ENCODE peak calls at places on chromosomes 7 and 10, in eight cellular contexts. One of them, this sample, is unnamed.

GRCh38 chr10:72272689-72273409 is 875 bp upstream of the DDIT4 start:
- DNase-seq in astrocyte of the spinal cord: peak; percentile 98
- DNase-seq in naive thymus-derived CD8-positive, alpha-beta T cell: no peak
- DNase-seq in stimulated activated CD8-positive, alpha-beta memory T cell treated with anti-CD3 and anti-CD28 coated beads, Interleukin-12 subunit alpha, Interleukin-12 subunit beta, amount 100 ng/mL, for 4 hours: no peak
- DNase-seq in Jurkat, Clone E6-1: no peak
- DNase-seq in CD4-positive, alpha-beta T cell: no peak
- DNase-seq in iPS DF 19.7: no peak
- DNase-seq in aorta: peak; percentile 95
- DNase-seq in this sample: no peak

GRCh38 chr10:21807162-21807561 is 196.4 kb downstream of the DNAJC1 start:
- DNase-seq in CD4-positive, alpha-beta T cell: no peak
- DNase-seq in aorta: no peak
- DNase-seq in astrocyte of the spinal cord: no peak
- DNase-seq in Jurkat, Clone E6-1: peak; percentile 20
- DNase-seq in iPS DF 19.7: peak; percentile 57
- DNase-seq in stimulated activated CD8-positive, alpha-beta memory T cell treated with anti-CD3 and anti-CD28 coated beads, Interleukin-12 subunit alpha, Interleukin-12 subunit beta, amount 100 ng/mL, for 4 hours: no peak
- DNase-seq in naive thymus-derived CD8-positive, alpha-beta T cell: no peak
- DNase-seq in this sample: no peak

GRCh38 chr10:78726171-78726570 is 342.6 kb upstream of the ZMIZ1 start:
- DNase-seq in iPS DF 19.7: no peak
- DNase-seq in astrocyte of the spinal cord: no peak
- DNase-seq in naive thymus-derived CD8-positive, alpha-beta T cell: no peak
- DNase-seq in CD4-positive, alpha-beta T cell: no peak
- DNase-seq in stimulated activated CD8-positive, alpha-beta memory T cell treated with anti-CD3 and anti-CD28 coated beads, Interleukin-12 subunit alpha, Interleukin-12 subunit beta, amount 100 ng/mL, for 4 hours: no peak
- DNase-seq in aorta: no peak
- DNase-seq in Jurkat, Clone E6-1: no peak
- DNase-seq in this sample: no peak

GRCh38 chr10:335151-335800 is 200.0 kb downstream of the ZMYND11 start:
- DNase-seq in stimulated activated CD8-positive, alpha-beta memory T cell treated with anti-CD3 and anti-CD28 coated beads, Interleukin-12 subunit alpha, Interleukin-12 subunit beta, amount 100 ng/mL, for 4 hours: no peak
- DNase-seq in Jurkat, Clone E6-1: no peak
- DNase-seq in CD4-positive, alpha-beta T cell: no peak
- DNase-seq in naive thymus-derived CD8-positive, alpha-beta T cell: no peak
- DNase-seq in aorta: no peak
- DNase-seq in iPS DF 19.7: no peak
- DNase-seq in astrocyte of the spinal cord: peak; percentile 8
- DNase-seq in this sample: no peak

GRCh38 chr7:75727881-75728592 is 10.7 kb downstream of the HIP1 start:
- DNase-seq in stimulated activated CD8-positive, alpha-beta memory T cell treated with anti-CD3 and anti-CD28 coated beads, Interleukin-12 subunit alpha, Interleukin-12 subunit beta, amount 100 ng/mL, for 4 hours: no peak
- DNase-seq in naive thymus-derived CD8-positive, alpha-beta T cell: peak; percentile 59
- DNase-seq in Jurkat, Clone E6-1: peak; percentile 78
- DNase-seq in iPS DF 19.7: no peak
- DNase-seq in astrocyte of the spinal cord: peak; percentile 78
- DNase-seq in aorta: peak; percentile 65
- DNase-seq in CD4-positive, alpha-beta T cell: peak; percentile 19
- DNase-seq in this sample: peak; percentile 63

GRCh38 chr10:14580933-14581332 is 193.8 kb downstream of the FAM107B start:
- DNase-seq in naive thymus-derived CD8-positive, alpha-beta T cell: no peak
- DNase-seq in astrocyte of the spinal cord: no peak
- DNase-seq in CD4-positive, alpha-beta T cell: no peak
- DNase-seq in Jurkat, Clone E6-1: no peak
- DNase-seq in aorta: no peak
- DNase-seq in iPS DF 19.7: no peak
- DNase-seq in stimulated activated CD8-positive, alpha-beta memory T cell treated with anti-CD3 and anti-CD28 coated beads, Interleukin-12 subunit alpha, Interleukin-12 subunit beta, amount 100 ng/mL, for 4 hours: no peak
- DNase-seq in this sample: no peak

GRCh38 chr7:117302396-117302795 is 20.5 kb downstream of the WNT2 start:
- DNase-seq in CD4-positive, alpha-beta T cell: no peak
- DNase-seq in stimulated activated CD8-positive, alpha-beta memory T cell treated with anti-CD3 and anti-CD28 coated beads, Interleukin-12 subunit alpha, Interleukin-12 subunit beta, amount 100 ng/mL, for 4 hours: no peak
- DNase-seq in naive thymus-derived CD8-positive, alpha-beta T cell: no peak
- DNase-seq in iPS DF 19.7: no peak
- DNase-seq in Jurkat, Clone E6-1: no peak
- DNase-seq in aorta: no peak
- DNase-seq in astrocyte of the spinal cord: no peak
- DNase-seq in this sample: no peak

GRCh38 chr7:138070908-138071307 is 5.4 kb upstream of the AKR1D1 start:
- DNase-seq in iPS DF 19.7: no peak
- DNase-seq in CD4-positive, alpha-beta T cell: no peak
- DNase-seq in astrocyte of the spinal cord: no peak
- DNase-seq in Jurkat, Clone E6-1: no peak
- DNase-seq in naive thymus-derived CD8-positive, alpha-beta T cell: no peak
- DNase-seq in aorta: no peak
- DNase-seq in stimulated activated CD8-positive, alpha-beta memory T cell treated with anti-CD3 and anti-CD28 coated beads, Interleukin-12 subunit alpha, Interleukin-12 subunit beta, amount 100 ng/mL, for 4 hours: no peak
- DNase-seq in this sample: no peak

GRCh38 chr10:125171402-125172316 is 11.3 kb upstream of the CTBP2 start:
- DNase-seq in CD4-positive, alpha-beta T cell: no peak
- DNase-seq in Jurkat, Clone E6-1: no peak
- DNase-seq in aorta: no peak
- DNase-seq in astrocyte of the spinal cord: no peak
- DNase-seq in stimulated activated CD8-positive, alpha-beta memory T cell treated with anti-CD3 and anti-CD28 coated beads, Interleukin-12 subunit alpha, Interleukin-12 subunit beta, amount 100 ng/mL, for 4 hours: no peak
- DNase-seq in naive thymus-derived CD8-positive, alpha-beta T cell: no peak
- DNase-seq in iPS DF 19.7: no peak
- DNase-seq in this sample: no peak

GRCh38 chr7:123208793-123209192 is 9.0 kb upstream of the SLC13A1 start:
- DNase-seq in aorta: no peak
- DNase-seq in CD4-positive, alpha-beta T cell: no peak
- DNase-seq in astrocyte of the spinal cord: no peak
- DNase-seq in stimulated activated CD8-positive, alpha-beta memory T cell treated with anti-CD3 and anti-CD28 coated beads, Interleukin-12 subunit alpha, Interleukin-12 subunit beta, amount 100 ng/mL, for 4 hours: no peak
- DNase-seq in naive thymus-derived CD8-positive, alpha-beta T cell: no peak
- DNase-seq in Jurkat, Clone E6-1: no peak
- DNase-seq in iPS DF 19.7: no peak
- DNase-seq in this sample: no peak

GRCh38 chr7:133056370-133057238 is 25.3 kb downstream of the CHCHD3 start:
- DNase-seq in CD4-positive, alpha-beta T cell: no peak
- DNase-seq in Jurkat, Clone E6-1: no peak
- DNase-seq in stimulated activated CD8-positive, alpha-beta memory T cell treated with anti-CD3 and anti-CD28 coated beads, Interleukin-12 subunit alpha, Interleukin-12 subunit beta, amount 100 ng/mL, for 4 hours: no peak
- DNase-seq in astrocyte of the spinal cord: no peak
- DNase-seq in iPS DF 19.7: no peak
- DNase-seq in naive thymus-derived CD8-positive, alpha-beta T cell: no peak
- DNase-seq in aorta: no peak
- DNase-seq in this sample: no peak

GRCh38 chr7:5375925-5376324 is 47.7 kb downstream of the TNRC18 start:
- DNase-seq in stimulated activated CD8-positive, alpha-beta memory T cell treated with anti-CD3 and anti-CD28 coated beads, Interleukin-12 subunit alpha, Interleukin-12 subunit beta, amount 100 ng/mL, for 4 hours: no peak
- DNase-seq in naive thymus-derived CD8-positive, alpha-beta T cell: no peak
- DNase-seq in CD4-positive, alpha-beta T cell: no peak
- DNase-seq in astrocyte of the spinal cord: no peak
- DNase-seq in aorta: no peak
- DNase-seq in Jurkat, Clone E6-1: peak; percentile 32
- DNase-seq in iPS DF 19.7: no peak
- DNase-seq in this sample: peak; percentile 39

This sample was measured in activated gamma-delta T cell treated with Interleukin-2 at 50 U/mL for 16 hours.